ENCODE peak calls at places on chromosomes 6 and 20, in four cellular contexts. F is MM.1S, W is HCT116, T is transverse colon. L is an unnamed sample.

GRCh38 chr6:37819802-37820712 is 530 bp downstream of the ZFAND3 start:
- DNase-seq in F (peak; percentile 16), W (peak; percentile 29), T (peak; percentile 42), L (peak; percentile 82)

GRCh38 chr20:38804243-38804642 is 1.3 kb upstream of the PPP1R16B start:
- DNase-seq in F (no peak), W (no peak), T (no peak), L (peak; percentile 23)

GRCh38 chr20:40390654-40391053 is 298.4 kb downstream of the MAFB start:
- DNase-seq in F (no peak), W (no peak), T (no peak), L (no peak)

GRCh38 chr6:106870069-106870468 is 104.5 kb downstream of the CD24 start:
- DNase-seq in F (no peak), W (no peak), T (no peak), L (peak; percentile 78)

GRCh38 chr6:166862287-166862977 is 93.9 kb downstream of the RNASET2 start:
- DNase-seq in F (no peak), W (no peak), T (no peak), L (no peak)

GRCh38 chr20:25195962-25196700 is 619 bp downstream of the ENTPD6 start:
- DNase-seq in F (peak; percentile 18), W (peak; percentile 28), T (peak; percentile 87), L (no peak)

GRCh38 chr20:19944772-19945459 is 72.2 kb upstream of the NAA20 start:
- DNase-seq in F (no peak), W (no peak), T (no peak), L (no peak)

GRCh38 chr6:40796280-40797223 is 209.4 kb upstream of the LRFN2 start:
- DNase-seq in F (no peak), W (no peak), T (no peak), L (no peak)

GRCh38 chr6:167893416-167893815 is 66.7 kb downstream of the AFDN start:
- DNase-seq in F (no peak), W (peak; percentile 10), T (no peak), L (no peak)

GRCh38 chr6:157241411-157241979 is 81.8 kb downstream of the TMEM242 start:
- DNase-seq in F (no peak), W (no peak), T (peak; percentile 39), L (no peak)

GRCh38 chr6:157240960-157241311 is 82.4 kb downstream of the TMEM242 start:
- DNase-seq in F (no peak), W (no peak), T (no peak), L (no peak)

GRCh38 chr6:157239148-157239547 is 84.2 kb downstream of the TMEM242 start:
- DNase-seq in F (no peak), W (no peak), T (no peak), L (no peak)

GRCh38 chr6:157239671-157240058 is 83.7 kb downstream of the TMEM242 start:
- DNase-seq in F (no peak), W (no peak), T (no peak), L (no peak)

DNA sequence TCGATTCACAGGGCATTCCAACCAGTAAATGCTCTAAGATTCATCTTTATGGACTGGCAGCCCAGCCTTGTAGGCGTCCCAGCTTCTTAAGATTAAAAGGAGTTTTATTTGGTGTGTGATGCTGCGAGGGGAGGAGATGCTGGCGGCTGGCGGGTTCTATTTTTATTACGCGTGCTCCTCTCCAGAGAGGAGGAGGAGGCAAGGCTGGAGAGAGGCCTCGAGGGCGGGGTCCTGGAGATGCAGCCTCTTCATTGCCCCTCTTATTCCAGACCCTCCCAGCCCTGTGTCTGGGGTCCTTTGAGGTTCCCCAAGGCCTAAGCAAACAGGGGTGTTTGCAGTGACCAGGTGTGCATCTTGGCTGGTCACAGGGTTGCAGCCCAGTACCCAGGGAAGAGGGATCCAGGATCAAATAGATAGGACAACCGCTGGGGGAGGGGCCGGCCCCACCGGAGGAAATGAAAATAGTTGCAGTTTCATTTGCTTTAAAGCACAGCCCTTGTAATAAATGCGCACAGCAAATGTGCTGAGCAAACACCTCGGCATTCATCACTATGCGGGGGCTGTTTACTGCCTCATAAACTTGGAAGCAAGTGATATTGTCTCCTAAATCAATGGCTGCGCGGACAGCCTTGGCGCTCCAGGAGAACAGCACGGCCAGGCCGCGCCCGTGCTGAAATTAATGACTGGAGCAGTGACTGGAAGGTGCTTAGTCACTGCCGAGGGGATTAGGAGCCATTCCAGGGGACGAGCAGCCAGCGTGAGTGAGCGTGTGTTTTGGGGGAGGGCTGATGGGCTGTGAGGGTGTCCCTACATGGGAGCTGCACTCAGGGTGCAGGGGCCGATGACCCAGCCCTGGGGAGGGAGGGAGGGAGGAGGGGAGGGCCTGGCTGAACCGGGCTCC is 83.0 kb downstream of the TMEM242 start:
- DNase-seq in F (peak; percentile 51), W (no peak), T (peak; percentile 75), L (no peak)
- H3K27ac ChIP-seq in F (no peak overlapping the region), W (no peak overlapping the region), T (peak overlapping the region; percentile 64), L (no peak overlapping the region)

GRCh38 chr6:28446818-28447511 is 3.7 kb upstream of the ZSCAN23 start:
- DNase-seq in F (no peak), W (no peak), T (no peak), L (no peak)
- H3K4me3 ChIP-seq in F (peak overlapping the region; percentile 42), W (no peak overlapping the region), T (peak overlapping the region; percentile 27), L (peak overlapping the region; percentile 31)

DNA sequence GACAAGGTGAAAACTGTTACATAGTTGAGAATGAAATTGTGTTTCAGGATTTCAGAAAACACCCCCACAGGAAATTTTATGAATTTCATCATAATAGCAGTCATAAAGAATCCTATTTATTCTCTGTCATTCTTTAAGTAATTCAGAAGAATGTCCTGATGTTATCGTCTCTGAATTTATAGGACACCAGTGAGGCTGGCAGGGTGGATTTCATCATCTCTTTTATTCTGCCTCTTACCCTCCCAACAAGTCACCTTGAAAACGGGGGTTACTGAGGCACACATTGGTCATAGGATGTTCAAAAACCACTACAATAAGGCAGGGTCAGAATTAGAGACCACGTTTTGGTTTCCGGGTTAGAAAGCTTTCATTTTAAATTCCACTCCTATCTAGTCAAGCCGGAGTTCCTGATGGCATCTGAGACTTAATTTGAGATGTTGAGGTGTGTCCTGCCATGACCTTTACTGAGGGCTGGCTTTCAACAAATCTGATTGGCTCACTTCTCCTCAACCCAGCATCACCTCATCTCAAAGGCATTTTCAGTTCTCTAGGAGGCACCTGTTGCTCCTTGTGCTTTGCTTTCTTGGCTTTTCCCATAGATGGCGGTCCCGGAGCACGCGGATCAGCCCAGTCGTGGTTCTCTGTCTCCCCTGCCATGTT is 230.6 kb upstream of the SUPT3H start:
- DNase-seq in F (no peak), W (no peak), T (no peak), L (no peak)
- H3K27ac ChIP-seq in F (no peak overlapping the region), W (no peak overlapping the region), T (no peak overlapping the region), L (peak overlapping the region; percentile 83)

DNA sequence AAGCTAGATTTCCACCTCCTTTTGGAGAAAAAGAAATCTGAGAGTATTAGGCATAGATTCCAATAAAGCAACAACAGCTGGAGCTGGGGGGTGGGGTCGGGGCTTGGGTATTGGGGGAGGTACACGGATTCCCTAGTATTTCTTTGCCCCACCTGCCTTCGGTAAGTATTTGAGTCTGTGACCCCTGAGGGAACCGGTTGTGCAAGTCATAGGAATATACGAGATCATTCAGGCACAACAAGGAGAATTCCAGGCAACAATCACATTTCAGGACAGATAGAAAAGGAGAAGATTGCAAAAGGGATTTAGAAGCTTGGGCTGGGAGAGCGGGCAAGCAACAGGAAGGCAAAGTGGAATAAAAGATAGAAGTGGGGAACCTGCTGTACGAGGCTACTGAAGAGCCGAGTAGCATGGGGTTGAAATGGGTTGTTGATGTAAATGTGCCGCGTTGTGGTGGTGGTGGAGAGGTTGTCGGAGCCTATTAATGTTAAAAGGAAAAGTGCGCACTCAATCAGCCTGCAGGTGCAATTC is 148.9 kb downstream of the BCAS1 start:
- DNase-seq in F (no peak), W (no peak), T (peak; percentile 5), L (no peak)
- H3K4me3 ChIP-seq in F (no peak overlapping the region), W (no peak overlapping the region), T (no peak overlapping the region), L (no peak overlapping the region)

DNA sequence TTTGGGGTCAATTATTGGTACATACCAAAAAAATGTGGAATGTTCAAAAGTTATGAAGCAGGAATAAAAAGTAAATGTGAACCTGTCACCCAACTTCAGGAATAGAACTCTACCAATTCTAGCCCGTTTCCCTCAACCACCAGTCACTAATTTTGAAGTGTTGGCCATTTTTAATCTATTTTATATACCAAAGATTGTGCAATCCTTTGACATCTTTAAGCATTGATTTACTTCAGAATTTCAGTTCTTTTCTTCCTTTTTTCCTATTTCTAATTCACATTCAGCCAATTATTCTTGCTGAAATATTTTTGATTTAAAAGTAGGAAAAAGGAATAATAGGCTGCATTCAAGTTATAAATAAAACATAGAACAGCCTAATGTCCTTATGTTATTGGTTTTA is 46.9 kb upstream of the SMIM28 start:
- DNase-seq in F (no peak), W (no peak), T (no peak), L (no peak)
- H3K27ac ChIP-seq in F (no peak overlapping the region), W (no peak overlapping the region), T (no peak overlapping the region), L (no peak overlapping the region)

DNA sequence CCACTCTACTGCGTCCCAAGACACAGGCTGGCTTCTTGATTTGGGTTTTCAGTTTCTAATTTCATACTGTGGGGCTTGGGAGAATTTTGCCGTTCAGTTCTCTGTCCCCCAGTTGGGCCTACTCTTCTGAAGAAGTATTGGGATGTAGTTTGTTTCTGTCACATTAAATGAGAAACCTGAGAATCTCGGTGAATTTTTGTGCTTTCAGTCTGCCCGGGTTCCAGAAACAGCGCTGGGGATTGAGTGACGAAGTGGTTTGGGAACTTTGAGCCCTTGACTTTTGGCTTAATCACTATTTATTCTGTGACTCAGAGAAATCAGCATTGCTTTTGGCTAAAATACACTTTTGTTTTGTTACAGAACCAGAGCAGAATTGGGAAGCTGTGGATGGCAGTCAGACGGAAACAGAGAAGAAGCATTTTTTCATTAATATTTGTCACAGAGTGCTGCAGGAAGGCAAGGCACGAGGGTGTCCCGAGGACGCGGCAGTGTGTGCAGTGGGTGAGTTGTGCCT is 74.0 kb downstream of the IGF2R start:
- DNase-seq in F (no peak), W (no peak), T (no peak), L (no peak)
- H3K4me3 ChIP-seq in F (no peak overlapping the region), W (no peak overlapping the region), T (no peak overlapping the region), L (no peak overlapping the region)

DNA sequence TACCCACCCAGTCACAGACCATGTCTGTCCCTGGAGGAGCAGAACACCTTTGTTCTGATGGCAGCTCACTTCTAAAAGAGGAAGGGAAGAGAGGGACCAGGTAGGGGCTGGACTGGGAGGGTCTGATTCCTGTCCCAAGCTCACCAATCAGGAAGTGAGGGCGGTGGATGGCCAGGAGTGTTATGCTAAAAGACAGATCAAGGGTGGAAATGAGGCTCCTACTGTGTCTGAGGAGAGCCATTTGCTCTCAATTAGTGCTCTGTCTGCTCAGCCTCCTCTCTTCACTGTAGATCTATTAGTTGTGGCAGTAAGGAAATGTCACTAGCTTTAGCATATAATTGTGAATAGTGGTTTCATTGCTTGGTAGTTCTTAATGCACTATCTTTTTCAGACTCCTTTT is 72.5 kb downstream of the ARMC2 start:
- DNase-seq in F (no peak), W (no peak), T (no peak), L (no peak)
- H3K27ac ChIP-seq in F (no peak overlapping the region), W (no peak overlapping the region), T (peak overlapping the region; percentile 58), L (no peak overlapping the region)

L was measured in RWPE2.